ENCODE peak calls at places on chromosomes 11 and 22, in five cellular contexts. Z is right cardiac atrium; N is heart right ventricle; F is activated naive CD8-positive, alpha-beta T cell treated with anti-CD3 and anti-CD28 coated beads, Interleukin-2, amount 10 ng/mL, durations not matched to agents 7 days and 5 days; L is lower lobe of right lung. Y is an unnamed sample.

GRCh38 chr22:31734512-31734911 is 15.4 kb downstream of the PRR14L start:
- ATAC-seq in Z (no peak), N (no peak), L (no peak), F (no peak), Y (no peak)

GRCh38 chr22:24217384-24217783 is 27.5 kb downstream of the GGT5 start:
- ATAC-seq in L (no peak), N (no peak), F (no peak), Z (no peak), Y (no peak)

GRCh38 chr11:79314906-79315689 is 125.7 kb downstream of the TENM4 start:
- ATAC-seq in L (peak; percentile 21), N (no peak), Z (no peak), F (no peak), Y (no peak)

GRCh38 chr11:2190670-2191471 is 19.3 kb upstream of the TH start:
- ATAC-seq in F (no peak), N (no peak), Z (no peak), L (peak; percentile 56), Y (no peak)

GRCh38 chr11:128326791-128327190 is 260.6 kb downstream of the ETS1 start:
- ATAC-seq in F (no peak), L (no peak), Z (no peak), N (no peak), Y (no peak)

GRCh38 chr11:116384407-116384806 is 388.4 kb downstream of the BUD13 start:
- ATAC-seq in N (no peak), L (no peak), Z (no peak), F (no peak), Y (no peak)

GRCh38 chr11:43988040-43988793 is 45.8 kb downstream of the C11orf96 start:
- ATAC-seq in F (no peak), Z (no peak), L (no peak), N (no peak), Y (no peak)

GRCh38 chr11:2853401-2853800 is 32.2 kb downstream of the CDKN1C start:
- ATAC-seq in F (no peak), Z (no peak), L (no peak), N (no peak), Y (no peak)

GRCh38 chr11:66880484-66881211 is 23.8 kb downstream of the LRFN4 start:
- ATAC-seq in F (peak; percentile 53), N (peak; percentile 33), Z (no peak), L (no peak), Y (no peak)